ENCODE peak calls at places on chromosomes 11 and 22, in ten cellular contexts. One of them, this sample, is unnamed.

GRCh38 chr22:22720724-22721261 is 76.4 kb downstream of the GGTLC2 start:
- DNase-seq in heart left ventricle: no peak
- DNase-seq in A549: no peak
- DNase-seq in uterus: no peak
- DNase-seq in sigmoid colon: no peak
- DNase-seq in GM12878: peak
- DNase-seq in breast epithelium: no peak
- DNase-seq in body of pancreas: no peak
- DNase-seq in gastrocnemius medialis: no peak
- DNase-seq in IMR-90: no peak
- DNase-seq in this sample: no peak

GRCh38 chr11:88174627-88175003 is 628 bp downstream of the RAB38 start:
- DNase-seq in sigmoid colon: peak
- DNase-seq in IMR-90: peak
- DNase-seq in body of pancreas: peak
- DNase-seq in gastrocnemius medialis: no peak
- DNase-seq in GM12878: no peak
- DNase-seq in uterus: peak
- DNase-seq in A549: peak
- DNase-seq in heart left ventricle: peak
- DNase-seq in breast epithelium: peak
- DNase-seq in this sample: peak

GRCh38 chr11:19803506-19803998 is 90.9 kb downstream of the NAV2 start:
- DNase-seq in body of pancreas: peak
- DNase-seq in A549: no peak
- DNase-seq in breast epithelium: no peak
- DNase-seq in uterus: no peak
- DNase-seq in IMR-90: no peak
- DNase-seq in GM12878: no peak
- DNase-seq in sigmoid colon: no peak
- DNase-seq in gastrocnemius medialis: no peak
- DNase-seq in heart left ventricle: no peak
- DNase-seq in this sample: no peak

GRCh38 chr11:126485986-126486635 is 130.6 kb downstream of the ST3GAL4 start:
- DNase-seq in A549: no peak
- DNase-seq in gastrocnemius medialis: no peak
- DNase-seq in IMR-90: no peak
- DNase-seq in sigmoid colon: peak
- DNase-seq in breast epithelium: no peak
- DNase-seq in uterus: no peak
- DNase-seq in GM12878: no peak
- DNase-seq in heart left ventricle: no peak
- DNase-seq in body of pancreas: no peak
- DNase-seq in this sample: peak

GRCh38 chr22:36608987-36609386 is 80.0 kb upstream of the EIF3D start:
- DNase-seq in gastrocnemius medialis: no peak
- DNase-seq in uterus: no peak
- DNase-seq in breast epithelium: no peak
- DNase-seq in body of pancreas: no peak
- DNase-seq in GM12878: no peak
- DNase-seq in A549: no peak
- DNase-seq in sigmoid colon: peak
- DNase-seq in heart left ventricle: no peak
- DNase-seq in IMR-90: no peak
- DNase-seq in this sample: no peak

GRCh38 chr11:47270331-47271271 is 668 bp downstream of the MADD start:
- DNase-seq in GM12878: no peak
- DNase-seq in gastrocnemius medialis: no peak
- DNase-seq in A549: peak
- DNase-seq in IMR-90: peak
- DNase-seq in heart left ventricle: no peak
- DNase-seq in sigmoid colon: peak
- DNase-seq in breast epithelium: no peak
- DNase-seq in body of pancreas: peak
- DNase-seq in uterus: no peak
- DNase-seq in this sample: peak

GRCh38 chr11:95335989-95336388 is 105.0 kb upstream of the SESN3 start:
- DNase-seq in body of pancreas: no peak
- DNase-seq in gastrocnemius medialis: no peak
- DNase-seq in A549: no peak
- DNase-seq in GM12878: no peak
- DNase-seq in sigmoid colon: no peak
- DNase-seq in heart left ventricle: no peak
- DNase-seq in IMR-90: no peak
- DNase-seq in uterus: no peak
- DNase-seq in breast epithelium: no peak
- DNase-seq in this sample: no peak

GRCh38 chr11:64419818-64420485 is 61.0 kb downstream of the RPS6KA4 start:
- DNase-seq in gastrocnemius medialis: no peak
- DNase-seq in heart left ventricle: no peak
- DNase-seq in breast epithelium: no peak
- DNase-seq in sigmoid colon: no peak
- DNase-seq in uterus: no peak
- DNase-seq in GM12878: no peak
- DNase-seq in body of pancreas: no peak
- DNase-seq in A549: peak
- DNase-seq in IMR-90: no peak
- DNase-seq in this sample: no peak

GRCh38 chr22:38353142-38353629 is 36.0 kb upstream of the CSNK1E start:
- DNase-seq in breast epithelium: peak
- DNase-seq in sigmoid colon: peak
- DNase-seq in heart left ventricle: peak
- DNase-seq in GM12878: no peak
- DNase-seq in IMR-90: peak
- DNase-seq in uterus: peak
- DNase-seq in A549: peak
- DNase-seq in body of pancreas: peak
- DNase-seq in gastrocnemius medialis: peak
- DNase-seq in this sample: peak

GRCh38 chr11:35714882-35715612 is 52.5 kb downstream of the TRIM44 start:
- DNase-seq in IMR-90: peak
- DNase-seq in body of pancreas: no peak
- DNase-seq in GM12878: peak
- DNase-seq in A549: no peak
- DNase-seq in sigmoid colon: no peak
- DNase-seq in uterus: no peak
- DNase-seq in gastrocnemius medialis: no peak
- DNase-seq in heart left ventricle: no peak
- DNase-seq in breast epithelium: no peak
- DNase-seq in this sample: no peak

GRCh38 chr11:128803440-128803839 is 63.7 kb downstream of the KCNJ1 start:
- DNase-seq in A549: no peak
- DNase-seq in heart left ventricle: no peak
- DNase-seq in sigmoid colon: no peak
- DNase-seq in IMR-90: no peak
- DNase-seq in breast epithelium: no peak
- DNase-seq in uterus: no peak
- DNase-seq in body of pancreas: no peak
- DNase-seq in GM12878: no peak
- DNase-seq in gastrocnemius medialis: no peak
- DNase-seq in this sample: no peak

GRCh38 chr11:83063073-83063754 is 8.5 kb downstream of the RAB30 start:
- DNase-seq in sigmoid colon: no peak
- DNase-seq in gastrocnemius medialis: no peak
- DNase-seq in breast epithelium: no peak
- DNase-seq in heart left ventricle: no peak
- DNase-seq in body of pancreas: no peak
- DNase-seq in A549: no peak
- DNase-seq in uterus: no peak
- DNase-seq in GM12878: peak
- DNase-seq in IMR-90: peak
- DNase-seq in this sample: no peak

GRCh38 chr11:221998-222789 is 13.9 kb downstream of the SIRT3 start:
- DNase-seq in gastrocnemius medialis: no peak
- DNase-seq in A549: no peak
- DNase-seq in breast epithelium: peak
- DNase-seq in GM12878: no peak
- DNase-seq in uterus: no peak
- DNase-seq in IMR-90: no peak
- DNase-seq in body of pancreas: no peak
- DNase-seq in sigmoid colon: peak
- DNase-seq in heart left ventricle: no peak
- DNase-seq in this sample: no peak

GRCh38 chr22:45671783-45672563 is at the start of gene ATXN10:
- DNase-seq in IMR-90: peak
- DNase-seq in heart left ventricle: peak
- DNase-seq in body of pancreas: peak
- DNase-seq in gastrocnemius medialis: peak
- DNase-seq in breast epithelium: peak
- DNase-seq in sigmoid colon: peak
- DNase-seq in A549: peak
- DNase-seq in uterus: peak
- DNase-seq in GM12878: no peak
- DNase-seq in this sample: peak

GRCh38 chr11:7251487-7251835 is 243 bp upstream of the SYT9 start:
- DNase-seq in A549: no peak
- DNase-seq in breast epithelium: no peak
- DNase-seq in sigmoid colon: no peak
- DNase-seq in uterus: no peak
- DNase-seq in IMR-90: no peak
- DNase-seq in heart left ventricle: no peak
- DNase-seq in gastrocnemius medialis: no peak
- DNase-seq in GM12878: no peak
- DNase-seq in body of pancreas: no peak
- DNase-seq in this sample: no peak
- H3K27ac ChIP-seq in A549: no peak
- H3K27ac ChIP-seq in breast epithelium: no peak
- H3K27ac ChIP-seq in sigmoid colon: no peak
- H3K27ac ChIP-seq in uterus: no peak
- H3K27ac ChIP-seq in IMR-90: no peak
- H3K27ac ChIP-seq in heart left ventricle: no peak
- H3K27ac ChIP-seq in gastrocnemius medialis: no peak
- H3K27ac ChIP-seq in GM12878: no peak
- H3K27ac ChIP-seq in body of pancreas: no peak
- H3K27ac ChIP-seq in this sample: no peak

GRCh38 chr22:25402501-25403283 is 161.8 kb upstream of the GRK3 start:
- DNase-seq in heart left ventricle: peak
- DNase-seq in uterus: peak
- DNase-seq in sigmoid colon: peak
- DNase-seq in breast epithelium: no peak
- DNase-seq in body of pancreas: no peak
- DNase-seq in GM12878: no peak
- DNase-seq in A549: no peak
- DNase-seq in IMR-90: peak
- DNase-seq in gastrocnemius medialis: no peak
- DNase-seq in this sample: no peak
- TF ChIP-seq POLR2A in heart left ventricle: no peak
- TF ChIP-seq POLR2A in uterus: no peak
- TF ChIP-seq POLR2A in sigmoid colon: no peak
- TF ChIP-seq POLR2A in breast epithelium: no peak
- TF ChIP-seq POLR2A in body of pancreas: peak
- TF ChIP-seq POLR2A in GM12878: no peak
- TF ChIP-seq POLR2A in A549: no peak
- TF ChIP-seq POLR2A in IMR-90: no peak
- TF ChIP-seq POLR2A in gastrocnemius medialis: no peak
- TF ChIP-seq POLR2A in this sample: no peak

DNA sequence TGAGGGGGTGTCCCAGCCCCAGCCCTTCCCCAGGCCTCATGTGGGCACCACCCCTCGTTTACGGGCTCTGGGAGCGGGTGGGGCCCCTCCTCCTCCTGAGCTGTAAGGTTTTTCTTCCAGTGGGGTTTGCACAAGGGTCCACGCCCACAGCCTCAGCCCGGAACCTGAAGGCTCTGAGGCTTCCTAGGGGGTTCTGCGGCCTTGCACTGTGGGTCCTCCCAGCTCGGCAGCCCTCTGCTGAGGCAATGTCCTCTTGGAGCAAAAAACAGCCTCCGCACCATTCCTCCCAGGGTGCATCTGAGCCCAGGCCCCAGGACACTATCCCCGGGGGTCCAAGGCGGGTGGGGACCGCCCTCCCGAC is 14.1 kb downstream of the H19 start:
- DNase-seq in IMR-90: no peak
- DNase-seq in GM12878: no peak
- DNase-seq in body of pancreas: no peak
- DNase-seq in gastrocnemius medialis: no peak
- DNase-seq in uterus: no peak
- DNase-seq in breast epithelium: no peak
- DNase-seq in heart left ventricle: no peak
- DNase-seq in A549: peak
- DNase-seq in sigmoid colon: peak
- DNase-seq in this sample: peak
- TF ChIP-seq CTCF in IMR-90: no peak
- TF ChIP-seq CTCF in GM12878: no peak
- TF ChIP-seq CTCF in body of pancreas: no peak
- TF ChIP-seq CTCF in gastrocnemius medialis: no peak
- TF ChIP-seq CTCF in uterus: no peak
- TF ChIP-seq CTCF in breast epithelium: no peak
- TF ChIP-seq CTCF in heart left ventricle: no peak
- TF ChIP-seq CTCF in A549: no peak
- TF ChIP-seq CTCF in sigmoid colon: no peak
- TF ChIP-seq CTCF in this sample: no peak

GRCh38 chr11:109865558-109866186 is 227.5 kb upstream of the ZC3H12C start:
- DNase-seq in sigmoid colon: no peak
- DNase-seq in heart left ventricle: no peak
- DNase-seq in breast epithelium: no peak
- DNase-seq in gastrocnemius medialis: no peak
- DNase-seq in A549: peak
- DNase-seq in uterus: no peak
- DNase-seq in body of pancreas: peak
- DNase-seq in GM12878: no peak
- DNase-seq in IMR-90: no peak
- DNase-seq in this sample: no peak

GRCh38 chr11:109864161-109864661 is 229.0 kb upstream of the ZC3H12C start:
- DNase-seq in breast epithelium: no peak
- DNase-seq in sigmoid colon: no peak
- DNase-seq in uterus: no peak
- DNase-seq in GM12878: peak
- DNase-seq in heart left ventricle: no peak
- DNase-seq in A549: no peak
- DNase-seq in gastrocnemius medialis: no peak
- DNase-seq in body of pancreas: no peak
- DNase-seq in IMR-90: no peak
- DNase-seq in this sample: no peak

GRCh38 chr11:109864834-109865557 is 228.2 kb upstream of the ZC3H12C start:
- DNase-seq in A549: no peak
- DNase-seq in uterus: no peak
- DNase-seq in sigmoid colon: no peak
- DNase-seq in GM12878: no peak
- DNase-seq in gastrocnemius medialis: no peak
- DNase-seq in IMR-90: peak
- DNase-seq in breast epithelium: no peak
- DNase-seq in heart left ventricle: no peak
- DNase-seq in body of pancreas: no peak
- DNase-seq in this sample: no peak

GRCh38 chr11:109859325-109859724 is 233.9 kb upstream of the ZC3H12C start:
- DNase-seq in GM12878: no peak
- DNase-seq in uterus: no peak
- DNase-seq in breast epithelium: no peak
- DNase-seq in IMR-90: peak
- DNase-seq in sigmoid colon: no peak
- DNase-seq in body of pancreas: no peak
- DNase-seq in gastrocnemius medialis: no peak
- DNase-seq in heart left ventricle: no peak
- DNase-seq in A549: peak
- DNase-seq in this sample: no peak

DNA sequence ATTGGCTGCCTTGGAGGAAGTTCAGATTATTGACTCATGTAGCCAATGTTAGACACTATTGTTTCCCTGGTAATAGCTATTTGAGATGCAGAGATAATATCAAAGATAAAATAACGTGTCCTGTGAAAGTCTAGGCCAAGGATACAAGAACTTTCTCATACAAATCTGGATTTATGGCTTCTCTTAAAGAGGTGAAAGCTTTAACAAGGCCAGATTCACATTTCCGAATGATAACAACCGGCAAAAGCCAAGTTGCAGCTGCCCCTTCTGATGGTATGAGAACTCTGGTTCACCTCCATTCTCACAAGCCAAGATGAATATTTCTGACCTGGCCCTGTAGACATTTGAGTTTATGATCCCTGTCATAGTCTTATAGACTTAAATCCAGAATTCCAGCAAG is 230.4 kb upstream of the ZC3H12C start:
- DNase-seq in gastrocnemius medialis: no peak
- DNase-seq in breast epithelium: no peak
- DNase-seq in A549: no peak
- DNase-seq in uterus: no peak
- DNase-seq in IMR-90: no peak
- DNase-seq in body of pancreas: no peak
- DNase-seq in GM12878: no peak
- DNase-seq in sigmoid colon: no peak
- DNase-seq in heart left ventricle: no peak
- DNase-seq in this sample: no peak
- H3K27ac ChIP-seq in gastrocnemius medialis: no peak
- H3K27ac ChIP-seq in breast epithelium: no peak
- H3K27ac ChIP-seq in A549: no peak
- H3K27ac ChIP-seq in uterus: no peak
- H3K27ac ChIP-seq in IMR-90: no peak
- H3K27ac ChIP-seq in body of pancreas: no peak
- H3K27ac ChIP-seq in GM12878: no peak
- H3K27ac ChIP-seq in sigmoid colon: no peak
- H3K27ac ChIP-seq in heart left ventricle: no peak
- H3K27ac ChIP-seq in this sample: no peak

This sample was measured in spleen.